ENCODE peak calls at places on chromosomes 12 and 14, in eight cellular contexts. P is PC-3, S is fibroblast of villous mesenchyme, N is NCI-H2081, L is RKO, H is DMS79 treated with DMSO at 0.1 percent for 48 hours, C is GM06990, F is germinal center. I is an unnamed sample.

GRCh38 chr14:73833024-73833423 is 18.6 kb upstream of the PTGR2 start:
- DNase-seq in F (no peak), H (no peak), S (no peak), N (no peak), L (no peak), C (no peak), P (peak; percentile 50), I (no peak)

GRCh38 chr12:81992461-81992860 is 233.3 kb upstream of the PPFIA2 start:
- DNase-seq in S (no peak), F (no peak), C (no peak), L (peak; percentile 24), H (no peak), P (no peak), N (no peak), I (peak; percentile 37)

GRCh38 chr12:120684523-120684932 is 2.4 kb upstream of the MLEC start:
- DNase-seq in N (no peak), P (peak; percentile 35), H (no peak), C (peak; percentile 63), S (peak; percentile 75), L (peak; percentile 38), F (no peak), I (peak; percentile 87)

GRCh38 chr14:69151458-69152180 is 1.3 kb downstream of the DCAF5 start:
- DNase-seq in L (peak; percentile 81), H (peak; percentile 80), F (peak; percentile 86), N (peak; percentile 67), C (peak; percentile 89), S (peak; percentile 70), P (peak; percentile 70), I (peak; percentile 74)

GRCh38 chr12:121388421-121388981 is 11.4 kb upstream of the RNF34 start:
- DNase-seq in L (no peak), H (no peak), P (peak; percentile 79), N (no peak), C (no peak), F (no peak), S (peak; percentile 51), I (peak; percentile 91)

GRCh38 chr12:34294137-34294536 is 271.8 kb downstream of the ALG10 start:
- DNase-seq in F (no peak), H (no peak), N (no peak), P (no peak), L (no peak), C (no peak), S (no peak), I (no peak)

GRCh38 chr12:55818140-55818728 is 393 bp downstream of the ORMDL2 start:
- DNase-seq in L (peak; percentile 26), F (peak; percentile 81), C (no peak), P (no peak), H (no peak), N (no peak), S (no peak), I (no peak)

GRCh38 chr14:32932921-32933622 is 5.6 kb upstream of the NPAS3 start:
- DNase-seq in N (no peak), L (no peak), P (no peak), F (no peak), C (no peak), H (no peak), S (no peak), I (no peak)

GRCh38 chr12:54497883-54498282 is 331 bp downstream of the NCKAP1L start:
- DNase-seq in S (no peak), H (no peak), L (no peak), C (no peak), P (no peak), N (no peak), F (no peak), I (no peak)

GRCh38 chr14:69046468-69046867 is 67.4 kb upstream of the ACTN1 start:
- DNase-seq in L (no peak), S (peak; percentile 75), P (no peak), C (no peak), F (no peak), H (no peak), N (no peak), I (no peak)

GRCh38 chr14:77122555-77123125 is 19.0 kb downstream of the ZDHHC22 start:
- DNase-seq in S (no peak), H (peak; percentile 55), P (no peak), N (no peak), F (no peak), C (no peak), L (no peak), I (no peak)

GRCh38 chr12:11885261-11886038 is 185.3 kb upstream of the BCL2L14 start:
- DNase-seq in S (peak; percentile 58), C (no peak), F (no peak), L (no peak), N (peak; percentile 71), P (peak; percentile 85), H (no peak), I (peak; percentile 96)

GRCh38 chr12:120820885-120821510 is 83.2 kb downstream of the SPPL3 start:
- DNase-seq in P (no peak), F (no peak), L (no peak), C (no peak), S (no peak), H (no peak), N (no peak), I (no peak)

GRCh38 chr12:126776047-126776446 is 1490.9 kb upstream of the TMEM132C start:
- DNase-seq in S (no peak), F (no peak), H (no peak), N (no peak), L (no peak), C (no peak), P (peak; percentile 14), I (no peak)

GRCh38 chr14:58151264-58151700 is 731 bp downstream of the ARMH4 start:
- DNase-seq in L (peak; percentile 6), F (no peak), H (peak; percentile 60), N (no peak), C (no peak), P (peak; percentile 54), S (peak; percentile 13), I (no peak)

GRCh38 chr14:105938055-105938863 is 411.9 kb downstream of the TMEM121 start:
- DNase-seq in S (no peak), F (no peak), N (no peak), H (no peak), L (no peak), P (no peak), C (no peak), I (no peak)

GRCh38 chr14:76955575-76956252 is 72.8 kb downstream of the IRF2BPL start:
- DNase-seq in P (peak; percentile 75), H (peak; percentile 93), S (peak; percentile 75), C (no peak), N (peak; percentile 75), F (peak; percentile 32), L (peak; percentile 91), I (peak; percentile 84)

GRCh38 chr12:92757599-92758121 is 54.9 kb downstream of the PLEKHG7 start:
- DNase-seq in P (no peak), S (no peak), C (no peak), H (no peak), F (no peak), N (no peak), L (no peak), I (no peak)